ENCODE peak calls at places on chromosomes 7 and 10, in five cellular contexts. O is transverse colon; X is GM20000; K is activated naive CD4-positive, alpha-beta T cell treated with Interleukin-2 at 50 U/mL for 16 hours; M is upper lobe of right lung. H is an unnamed sample.

GRCh38 chr10:452512-453504 is 236.7 kb downstream of the DIP2C start:
- DNase-seq in O (no peak), X (no peak), K (no peak), M (no peak), H (no peak)

GRCh38 chr7:15313361-15313760 is 248.5 kb downstream of the AGMO start:
- DNase-seq in M (no peak), O (no peak), K (no peak), X (no peak), H (no peak)

GRCh38 chr7:40586197-40586596 is 451.4 kb downstream of the SUGCT start:
- DNase-seq in K (no peak), X (no peak), M (no peak), O (no peak), H (no peak)

GRCh38 chr10:104231784-104232612 is at the start of gene CFAP43:
- DNase-seq in X (peak; percentile 99), M (peak; percentile 99), O (peak; percentile 99), K (peak; percentile 99), H (peak; percentile 100)

GRCh38 chr10:89503633-89504345 is 31.6 kb downstream of the SLC16A12 start:
- DNase-seq in K (no peak), M (no peak), X (no peak), O (no peak), H (no peak)

GRCh38 chr7:36506820-36507219 is 117.2 kb downstream of the ANLN start:
- DNase-seq in M (no peak), X (no peak), O (no peak), K (no peak), H (no peak)

GRCh38 chr10:71064413-71065118 is 147.8 kb upstream of the UNC5B start:
- DNase-seq in X (peak; percentile 30), O (no peak), M (no peak), K (no peak), H (no peak)

GRCh38 chr7:143372070-143372469 is 9.1 kb upstream of the ZYX start:
- DNase-seq in K (peak; percentile 56), X (no peak), M (no peak), O (peak; percentile 81), H (peak; percentile 89)

GRCh38 chr10:178208-178607 is 43.0 kb downstream of the ZMYND11 start:
- DNase-seq in M (no peak), X (peak; percentile 24), K (no peak), O (no peak), H (no peak)

GRCh38 chr10:91643700-91644099 is 10.8 kb upstream of the PPP1R3C start:
- DNase-seq in K (no peak), M (no peak), O (no peak), X (no peak), H (no peak)

H was measured in mucosa of descending colon.